ENCODE peak calls at places on chromosomes 11 and 22, in seven cellular contexts. J is HFF-Myc; Y is neural progenitor cell; S is brain microvascular endothelial cell; B is hepatocyte; X is CD8-positive, alpha-beta T cell; Z is upper lobe of right lung. E is an unnamed sample.

GRCh38 chr11:123122341-123122740 is 60.4 kb upstream of the HSPA8 start:
- DNase-seq in S (peak; percentile 34), X (no peak), J (no peak), B (peak; percentile 66), Z (no peak), Y (no peak), E (no peak)

GRCh38 chr11:68430801-68431200 is 29.8 kb upstream of the PPP6R3 start:
- DNase-seq in Z (no peak), X (no peak), J (no peak), S (no peak), Y (no peak), B (no peak), E (no peak)

GRCh38 chr22:26314656-26315055 is 114.4 kb upstream of the ASPHD2 start:
- DNase-seq in Z (no peak), J (no peak), Y (no peak), X (no peak), S (no peak), B (no peak), E (no peak)

GRCh38 chr22:24105661-24106060 is 75.6 kb upstream of the SUSD2 start:
- DNase-seq in B (no peak), X (no peak), Z (no peak), J (no peak), Y (no peak), S (no peak), E (no peak)

GRCh38 chr22:41178425-41178975 is 26.6 kb upstream of the L3MBTL2 start:
- DNase-seq in B (no peak), Y (no peak), J (no peak), S (no peak), X (no peak), Z (no peak), E (no peak)

GRCh38 chr22:23092217-23092955 is 22.1 kb downstream of the GNAZ start:
- DNase-seq in Z (no peak), S (no peak), Y (no peak), X (no peak), J (no peak), B (no peak), E (no peak)

GRCh38 chr11:125279680-125280079 is 115.1 kb downstream of the PKNOX2 start:
- DNase-seq in S (no peak), B (no peak), X (no peak), Y (no peak), Z (no peak), J (no peak), E (no peak)

GRCh38 chr11:15605094-15605493 is 490.4 kb downstream of the INSC start:
- DNase-seq in Y (no peak), S (no peak), Z (no peak), B (no peak), J (no peak), X (no peak), E (no peak)

GRCh38 chr11:125869526-125869925 is 17.9 kb upstream of the HYLS1 start:
- DNase-seq in B (no peak), S (no peak), Y (no peak), Z (no peak), X (no peak), J (no peak), E (no peak)

GRCh38 chr11:94800394-94800793 is 32.2 kb downstream of the AMOTL1 start:
- DNase-seq in X (no peak), J (no peak), Z (no peak), B (peak; percentile 52), Y (no peak), S (no peak), E (no peak)

GRCh38 chr11:5624489-5625278 is at the start of gene TRIM34:
- DNase-seq in B (peak; percentile 76), X (peak; percentile 19), Z (no peak), Y (peak; percentile 34), S (peak; percentile 74), J (peak; percentile 2), E (no peak)

GRCh38 chr11:99952816-99953215 is 734.3 kb upstream of the ARHGAP42 start:
- DNase-seq in J (no peak), X (no peak), S (peak; percentile 43), B (no peak), Z (no peak), Y (no peak), E (no peak)

GRCh38 chr11:26583550-26583949 is 11.5 kb upstream of the MUC15 start:
- DNase-seq in J (no peak), S (peak; percentile 44), Z (no peak), X (no peak), B (peak; percentile 34), Y (no peak), E (no peak)

GRCh38 chr22:19717691-19718254 is 3.5 kb downstream of the SEPTIN5 start:
- DNase-seq in S (peak; percentile 43), Z (peak; percentile 89), B (peak; percentile 81), X (peak; percentile 71), Y (peak; percentile 79), J (no peak), E (peak; percentile 71)

GRCh38 chr11:117616979-117617378 is 180.0 kb downstream of the DSCAML1 start:
- DNase-seq in B (no peak), Z (peak; percentile 13), S (no peak), X (no peak), Y (no peak), J (no peak), E (no peak)

GRCh38 chr11:95443386-95443785 is 212.4 kb upstream of the SESN3 start:
- DNase-seq in B (no peak), X (no peak), Z (no peak), S (no peak), Y (no peak), J (no peak), E (no peak)

GRCh38 chr11:60056349-60056969 is at the start of gene MS4A3:
- DNase-seq in S (no peak), Y (peak; percentile 5), J (no peak), Z (no peak), B (no peak), X (no peak), E (no peak)

GRCh38 chr11:91872216-91872615 is 352.4 kb upstream of the FAT3 start:
- DNase-seq in Z (no peak), X (no peak), J (no peak), Y (no peak), B (no peak), S (no peak), E (no peak)

GRCh38 chr11:122758974-122759373 is 79.3 kb upstream of the CRTAM start:
- DNase-seq in Y (no peak), X (no peak), J (no peak), Z (no peak), B (no peak), S (no peak), E (no peak)

GRCh38 chr11:25943777-25944661 is 387.9 kb upstream of the ANO3 start:
- DNase-seq in Z (no peak), Y (peak; percentile 21), X (no peak), B (peak; percentile 5), S (no peak), J (no peak), E (no peak)

GRCh38 chr11:57432714-57433163 is 5.8 kb upstream of the SLC43A3 start:
- DNase-seq in J (no peak), S (peak; percentile 90), Y (no peak), B (peak; percentile 59), Z (no peak), X (no peak), E (no peak)

GRCh38 chr11:107999759-108000455 is 8.8 kb upstream of the CUL5 start:
- DNase-seq in B (peak; percentile 71), X (peak; percentile 1), Z (no peak), Y (peak; percentile 85), S (peak; percentile 21), J (no peak), E (peak; percentile 30)

GRCh38 chr11:65066805-65067291 is 8.5 kb upstream of the NAALADL1 start:
- DNase-seq in X (no peak), Z (no peak), J (no peak), B (no peak), Y (peak; percentile 37), S (no peak), E (no peak)

DNA sequence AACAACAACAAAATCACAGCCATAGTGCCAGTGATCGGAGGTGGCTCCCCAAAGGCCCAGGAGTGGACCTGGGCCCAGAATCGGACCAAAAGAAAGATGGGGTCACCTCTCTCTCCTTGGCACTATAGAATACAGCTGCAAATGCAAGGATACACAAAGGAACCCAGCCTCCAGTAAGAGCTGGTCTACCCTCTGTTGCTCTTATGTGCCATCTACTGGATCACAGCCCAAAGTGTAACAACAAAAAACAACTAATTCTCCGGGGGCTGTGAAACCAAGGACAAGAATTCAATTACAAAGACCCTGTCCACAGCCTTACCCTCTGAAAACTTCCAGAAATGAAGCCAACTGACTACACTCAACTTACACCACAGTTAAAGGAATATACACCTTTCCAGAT is 21.6 kb downstream of the OR8G5 start:
- DNase-seq in J (no peak), Z (no peak), S (no peak), X (no peak), Y (peak; percentile 54), B (no peak), E (no peak)
- TF ChIP-seq CTCF in J (no peak), Z (no peak), S (peak; percentile 33), X (no peak), Y (peak; percentile 55), B (peak; percentile 9), E (peak; percentile 29)

DNA sequence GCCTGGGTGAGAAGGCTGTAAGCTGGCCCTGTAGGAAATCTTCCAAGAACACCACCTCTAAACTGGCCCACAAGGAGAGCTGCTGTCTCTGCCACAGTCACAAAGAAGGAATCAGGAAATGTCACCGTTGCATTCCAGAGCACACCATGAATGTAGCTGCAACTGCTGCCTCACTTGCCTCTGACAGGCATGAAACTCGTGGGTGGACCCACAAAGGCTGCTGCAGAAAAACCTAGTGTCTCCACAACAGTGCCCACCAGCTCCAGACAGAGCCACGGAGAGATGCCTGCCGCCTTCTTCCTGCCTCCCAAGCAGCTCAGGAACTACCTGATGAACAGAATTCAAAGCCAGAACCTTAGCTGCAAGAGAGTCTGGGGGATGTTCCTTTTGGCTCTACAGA is 10.5 kb downstream of the DNAJB13 start:
- DNase-seq in Y (no peak), J (no peak), S (no peak), X (no peak), Z (no peak), B (no peak), E (no peak)
- TF ChIP-seq CTCF in Y (no peak), J (no peak), S (no peak), X (no peak), Z (no peak), B (no peak), E (no peak)

GRCh38 chr11:33329705-33330329 is 72.6 kb downstream of the HIPK3 start:
- DNase-seq in Z (no peak), B (peak; percentile 69), J (peak; percentile 31), Y (peak; percentile 44), S (peak; percentile 65), X (no peak), E (no peak)
- TF ChIP-seq CTCF in Z (peak; percentile 63), B (peak; percentile 57), J (peak; percentile 58), Y (peak; percentile 66), S (peak; percentile 80), X (peak; percentile 70), E (peak; percentile 76)

GRCh38 chr11:13013054-13013488 is 4.0 kb downstream of the RASSF10 start:
- DNase-seq in Y (no peak), B (no peak), S (no peak), X (no peak), Z (no peak), J (no peak), E (no peak)

GRCh38 chr11:13015753-13016152 is 6.6 kb downstream of the RASSF10 start:
- DNase-seq in X (no peak), S (no peak), B (no peak), Z (no peak), Y (no peak), J (no peak), E (no peak)

GRCh38 chr11:13012037-13012693 is 3.0 kb downstream of the RASSF10 start:
- DNase-seq in B (peak; percentile 21), Y (peak; percentile 88), Z (no peak), X (no peak), J (no peak), S (no peak), E (peak; percentile 11)

GRCh38 chr11:13019313-13019712 is 10.2 kb downstream of the RASSF10 start:
- DNase-seq in Y (no peak), B (no peak), Z (no peak), S (no peak), X (no peak), J (no peak), E (no peak)

GRCh38 chr11:13016415-13016814 is 7.3 kb downstream of the RASSF10 start:
- DNase-seq in Y (no peak), X (no peak), Z (no peak), S (no peak), J (no peak), B (no peak), E (no peak)
- TF ChIP-seq CTCF in Y (peak; percentile 16), X (no peak), Z (no peak), S (no peak), J (no peak), B (no peak), E (no peak)

E was measured in progenitor cell of endocrine pancreas.